ENCODE peak calls at places on chromosomes 3 and 15, in seven cellular contexts. P is A673, R is hepatocyte, X is lower lobe of right lung, T is cardiac muscle cell, A is osteoblast, Z is Peyer's patch. Q is an unnamed sample.

GRCh38 chr15:74725241-74725774 is at the start of gene CYP1A1:
- DNase-seq in Z (no peak), R (peak; percentile 73), A (peak; percentile 92), P (peak; percentile 33), X (peak; percentile 67), T (peak; percentile 44), Q (peak; percentile 58)

GRCh38 chr15:82646250-82647044 is 716 bp downstream of the CPEB1 start:
- DNase-seq in T (peak; percentile 15), Z (no peak), P (no peak), R (peak; percentile 16), A (no peak), X (no peak), Q (no peak)

GRCh38 chr3:174016186-174016585 is 618.6 kb downstream of the NLGN1 start:
- DNase-seq in X (no peak), R (no peak), P (no peak), T (no peak), A (peak; percentile 21), Z (no peak), Q (no peak)

GRCh38 chr15:75663931-75664421 is 16.3 kb downstream of the SNX33 start:
- DNase-seq in A (peak; percentile 76), P (no peak), X (no peak), Z (no peak), T (no peak), R (peak; percentile 51), Q (peak; percentile 56)

GRCh38 chr3:194772241-194773000 is 86.7 kb downstream of the FAM43A start:
- DNase-seq in Z (no peak), R (no peak), P (no peak), X (no peak), T (no peak), A (no peak), Q (no peak)

GRCh38 chr3:133620066-133620784 is 41.5 kb downstream of the TOPBP1 start:
- DNase-seq in P (no peak), R (no peak), T (no peak), Z (peak; percentile 32), A (no peak), X (no peak), Q (no peak)

GRCh38 chr15:72141171-72142084 is 23.2 kb downstream of the SENP8 start:
- DNase-seq in T (peak; percentile 44), R (no peak), A (peak; percentile 29), X (no peak), P (no peak), Z (peak; percentile 42), Q (no peak)

GRCh38 chr15:69141286-69141701 is 19.1 kb upstream of the GLCE start:
- DNase-seq in R (peak; percentile 46), A (no peak), Z (no peak), P (no peak), X (no peak), T (no peak), Q (no peak)

GRCh38 chr15:101500865-101501551 is 11.5 kb upstream of the PCSK6 start:
- DNase-seq in T (no peak), A (no peak), Z (no peak), P (no peak), X (no peak), R (peak; percentile 48), Q (peak; percentile 51)

GRCh38 chr3:44114142-44114541 is 127.5 kb upstream of the TOPAZ1 start:
- DNase-seq in T (peak; percentile 61), X (no peak), A (peak; percentile 81), P (peak; percentile 54), Z (peak; percentile 26), R (peak; percentile 39), Q (no peak)

GRCh38 chr3:152405915-152406802 is 137.4 kb downstream of the MBNL1 start:
- DNase-seq in A (no peak), T (no peak), R (peak; percentile 28), Z (no peak), X (no peak), P (peak; percentile 80), Q (no peak)

GRCh38 chr3:130258532-130258952 is 86.9 kb upstream of the COL6A5 start:
- DNase-seq in A (peak; percentile 68), X (no peak), Z (no peak), T (no peak), R (no peak), P (no peak), Q (no peak)

GRCh38 chr3:27720899-27721716 is 1.0 kb downstream of the EOMES start:
- DNase-seq in T (peak; percentile 28), Z (no peak), A (peak; percentile 91), P (no peak), R (no peak), X (no peak), Q (no peak)

GRCh38 chr3:136751259-136752045 is 726 bp downstream of the STAG1 start:
- DNase-seq in Z (peak; percentile 52), X (peak; percentile 82), P (peak; percentile 93), A (peak; percentile 81), R (peak; percentile 86), T (peak; percentile 88), Q (peak; percentile 88)

GRCh38 chr3:190059242-190059590 is 61.5 kb downstream of the P3H2 start:
- DNase-seq in R (no peak), Z (no peak), P (no peak), X (no peak), T (no peak), A (no peak), Q (no peak)

GRCh38 chr3:195040773-195041520 is 230.0 kb downstream of the XXYLT1 start:
- DNase-seq in T (no peak), Z (no peak), P (no peak), R (no peak), A (no peak), X (no peak), Q (no peak)

GRCh38 chr3:11240496-11240895 is 31.7 kb upstream of the ATG7 start:
- DNase-seq in T (no peak), A (no peak), R (no peak), P (no peak), Z (no peak), X (no peak), Q (no peak)

GRCh38 chr3:135513106-135514063 is 452.1 kb upstream of the PPP2R3A start:
- DNase-seq in T (no peak), A (no peak), Z (no peak), R (peak; percentile 34), P (peak; percentile 60), X (no peak), Q (no peak)

GRCh38 chr3:195557327-195557726 is 14.2 kb upstream of the PPP1R2 start:
- DNase-seq in Z (no peak), P (no peak), R (no peak), T (no peak), X (no peak), A (no peak), Q (no peak)

GRCh38 chr15:56242576-56243116 is 1.0 kb downstream of the RFX7 start:
- DNase-seq in P (no peak), R (no peak), T (no peak), Z (no peak), X (no peak), A (peak; percentile 84), Q (no peak)

GRCh38 chr15:56241374-56242085 is 2.1 kb downstream of the RFX7 start:
- DNase-seq in P (no peak), Z (no peak), A (no peak), R (no peak), X (no peak), T (no peak), Q (no peak)

GRCh38 chr15:56243774-56244236 is at the start of gene RFX7:
- DNase-seq in A (peak; percentile 98), T (peak; percentile 92), Z (peak; percentile 75), P (peak; percentile 92), R (peak; percentile 95), X (peak; percentile 85), Q (peak; percentile 84)

GRCh38 chr15:56244237-56244810 is 645 bp upstream of the RFX7 start:
- DNase-seq in P (peak; percentile 90), X (peak; percentile 49), A (peak; percentile 87), R (peak; percentile 60), Z (peak; percentile 48), T (peak; percentile 73), Q (peak; percentile 53)

GRCh38 chr15:56243117-56243773 is 434 bp downstream of the RFX7 start:
- DNase-seq in R (peak; percentile 60), A (peak; percentile 88), X (peak; percentile 57), P (peak; percentile 68), T (peak; percentile 54), Z (peak; percentile 47), Q (peak; percentile 70)
- TF ChIP-seq CTCF in R (no peak), A (no peak), X (no peak), P (no peak), T (no peak), Z (no peak), Q (no peak)

GRCh38 chr3:69967156-69967555 is 32.4 kb upstream of the SAMMSON start:
- DNase-seq in P (no peak), X (no peak), R (no peak), Z (no peak), T (no peak), A (no peak), Q (no peak)
- H3K9me3 ChIP-seq in P (no peaks in the 10 kb centered on the region), X (no peaks in the 10 kb centered on the region), R (no peaks in the 10 kb centered on the region), Z (no peaks in the 10 kb centered on the region), T (no peaks in the 10 kb centered on the region), A (no peaks in the 10 kb centered on the region), Q (no peaks in the 10 kb centered on the region)

DNA sequence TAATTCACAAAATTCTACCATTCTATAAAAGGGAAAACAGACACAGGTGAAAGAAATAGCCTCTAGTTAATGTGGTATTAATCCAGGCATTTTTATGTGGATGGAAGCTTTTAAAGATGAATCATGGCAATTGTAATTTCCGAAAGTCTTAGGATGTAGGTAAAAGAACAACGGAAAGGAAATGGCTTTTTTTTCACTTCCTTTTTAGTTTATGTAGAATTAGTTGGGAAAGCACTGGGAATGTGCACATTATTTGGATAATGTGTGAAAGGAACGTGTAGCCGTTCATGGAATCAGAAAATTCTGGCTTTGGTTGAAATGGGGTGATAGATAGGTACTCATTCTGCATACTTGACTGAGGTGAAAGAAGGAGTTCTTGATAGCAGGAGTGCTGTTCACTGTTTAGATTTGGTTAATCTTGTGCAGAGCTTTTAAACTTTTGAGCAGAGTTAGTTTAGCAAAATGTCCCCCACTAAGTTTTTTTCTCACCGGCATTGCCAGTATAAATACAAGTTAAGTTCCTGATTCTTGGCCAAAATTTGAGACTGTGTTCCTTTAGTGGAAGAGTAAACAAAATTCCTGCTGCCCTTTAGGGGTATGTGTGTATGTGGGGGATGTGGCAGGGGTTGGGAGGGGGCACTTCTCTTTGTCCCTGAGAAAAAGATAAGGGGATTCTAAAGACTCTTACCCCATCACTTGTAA is 20.2 kb upstream of the UTS2B start:
- DNase-seq in T (no peak), P (peak; percentile 72), R (no peak), Z (no peak), A (no peak), X (no peak), Q (no peak)
- H3K4me3 ChIP-seq in T (no peak overlapping the region), P (peak overlapping the region; percentile 9), R (no peak overlapping the region), Z (no peak overlapping the region), A (peak overlapping the region; percentile 27), X (no peak overlapping the region), Q (no peak overlapping the region)

DNA sequence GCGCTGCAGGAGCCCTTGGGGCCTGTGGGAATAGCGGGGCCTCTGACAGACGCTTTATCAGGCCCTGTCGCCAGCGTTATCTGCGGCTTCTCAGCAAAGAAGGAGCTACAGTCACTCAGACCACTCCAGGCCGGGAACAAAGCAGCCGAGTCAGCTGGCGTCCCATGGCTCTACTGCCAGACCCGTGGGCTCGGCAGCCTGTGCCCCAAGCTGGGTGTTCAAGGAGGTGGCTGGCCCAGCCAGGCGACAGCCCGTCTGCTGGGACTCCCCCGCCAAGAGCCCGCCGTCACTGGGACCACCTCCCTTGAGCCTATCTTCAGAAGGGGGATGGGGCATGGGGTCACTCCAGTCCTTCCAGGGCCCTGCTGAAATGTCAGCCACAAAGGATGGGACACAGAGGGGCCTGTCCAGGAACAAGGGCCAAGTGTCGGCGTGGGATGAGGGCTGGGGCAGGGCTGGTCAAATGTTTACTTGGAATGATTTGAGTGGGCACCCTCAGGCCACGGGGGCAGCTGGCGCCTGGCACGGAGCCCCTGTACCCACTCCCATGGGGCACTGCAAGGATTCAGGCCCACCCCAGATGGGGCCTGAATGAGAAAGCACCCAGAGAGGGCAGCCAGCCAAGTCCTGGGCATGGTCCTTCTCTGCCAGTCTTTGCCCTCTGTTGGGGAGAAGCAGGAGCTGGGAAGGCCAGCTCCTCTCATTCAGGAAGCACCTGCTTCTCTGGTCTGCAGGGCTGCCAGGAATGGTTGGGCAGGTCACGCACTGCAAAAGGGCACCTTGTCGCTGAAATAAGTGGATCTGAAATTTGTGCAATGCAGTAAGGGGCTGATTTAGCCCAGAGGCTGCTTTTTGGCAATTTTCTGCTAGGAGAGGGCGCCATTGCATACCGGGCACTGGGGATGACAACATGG is 148.3 kb downstream of the SMAD6 start:
- DNase-seq in Z (no peak), T (peak; percentile 96), R (peak; percentile 64), X (no peak), A (no peak), P (no peak), Q (no peak)
- TF ChIP-seq CTCF in Z (no peak), T (no peak), R (no peak), X (no peak), A (no peak), P (no peak), Q (no peak)

Q was measured in mucosa of descending colon.